ENCODE peak calls at places on chromosomes 5 and 9, in five cellular contexts. One of them, this sample, is unnamed.

GRCh38 chr5:67549947-67550346 is 353.3 kb upstream of the CD180 start:
- DNase-seq in GM12878: no peak
- DNase-seq in H1: no peak
- DNase-seq in HCT116: no peak
- DNase-seq in HepG2: no peak
- DNase-seq in this sample: no peak

GRCh38 chr5:142872795-142873194 is 102.6 kb downstream of the ARHGAP26 start:
- DNase-seq in HCT116: peak; percentile 42
- DNase-seq in GM12878: no peak
- DNase-seq in HepG2: no peak
- DNase-seq in H1: no peak
- DNase-seq in this sample: no peak

GRCh38 chr5:103151156-103151555 is 31.1 kb downstream of the PPIP5K2 start:
- DNase-seq in HepG2: no peak
- DNase-seq in H1: no peak
- DNase-seq in HCT116: no peak
- DNase-seq in GM12878: no peak
- DNase-seq in this sample: no peak

GRCh38 chr9:3528466-3528865 is 2.7 kb upstream of the RFX3 start:
- DNase-seq in GM12878: peak; percentile 67
- DNase-seq in HCT116: no peak
- DNase-seq in HepG2: no peak
- DNase-seq in H1: no peak
- DNase-seq in this sample: peak; percentile 78

GRCh38 chr9:16515207-16515606 is 355.3 kb downstream of the BNC2 start:
- DNase-seq in GM12878: no peak
- DNase-seq in HCT116: no peak
- DNase-seq in HepG2: no peak
- DNase-seq in H1: no peak
- DNase-seq in this sample: no peak

GRCh38 chr9:78692871-78693270 is 395.9 kb downstream of the PSAT1 start:
- DNase-seq in H1: no peak
- DNase-seq in GM12878: no peak
- DNase-seq in HCT116: no peak
- DNase-seq in HepG2: no peak
- DNase-seq in this sample: no peak

GRCh38 chr9:115207003-115207837 is 89.3 kb upstream of the TNC start:
- DNase-seq in HepG2: no peak
- DNase-seq in HCT116: no peak
- DNase-seq in GM12878: peak; percentile 72
- DNase-seq in H1: no peak
- DNase-seq in this sample: no peak

GRCh38 chr5:1663186-1663585 is 136.5 kb downstream of the MRPL36 start:
- DNase-seq in HepG2: no peak
- DNase-seq in H1: no peak
- DNase-seq in GM12878: no peak
- DNase-seq in HCT116: no peak
- DNase-seq in this sample: no peak

GRCh38 chr9:125646222-125647100 is 60.5 kb downstream of the MAPKAP1 start:
- DNase-seq in GM12878: no peak
- DNase-seq in HepG2: no peak
- DNase-seq in H1: no peak
- DNase-seq in HCT116: no peak
- DNase-seq in this sample: no peak

GRCh38 chr5:42811591-42812392 is at the start of gene SELENOP:
- DNase-seq in H1: peak; percentile 9
- DNase-seq in GM12878: peak; percentile 8
- DNase-seq in HCT116: peak; percentile 24
- DNase-seq in HepG2: peak; percentile 99
- DNase-seq in this sample: no peak

GRCh38 chr5:73826761-73827450 is 200.9 kb downstream of the ARHGEF28 start:
- DNase-seq in HCT116: no peak
- DNase-seq in H1: no peak
- DNase-seq in GM12878: no peak
- DNase-seq in HepG2: no peak
- DNase-seq in this sample: no peak

GRCh38 chr5:142215915-142216681 is 107.5 kb downstream of the NDFIP1 start:
- DNase-seq in H1: no peak
- DNase-seq in GM12878: no peak
- DNase-seq in HepG2: peak; percentile 54
- DNase-seq in HCT116: peak; percentile 66
- DNase-seq in this sample: no peak

GRCh38 chr9:120038342-120038741 is 541.6 kb downstream of the CDK5RAP2 start:
- DNase-seq in HCT116: no peak
- DNase-seq in GM12878: no peak
- DNase-seq in HepG2: no peak
- DNase-seq in H1: no peak
- DNase-seq in this sample: no peak

DNA sequence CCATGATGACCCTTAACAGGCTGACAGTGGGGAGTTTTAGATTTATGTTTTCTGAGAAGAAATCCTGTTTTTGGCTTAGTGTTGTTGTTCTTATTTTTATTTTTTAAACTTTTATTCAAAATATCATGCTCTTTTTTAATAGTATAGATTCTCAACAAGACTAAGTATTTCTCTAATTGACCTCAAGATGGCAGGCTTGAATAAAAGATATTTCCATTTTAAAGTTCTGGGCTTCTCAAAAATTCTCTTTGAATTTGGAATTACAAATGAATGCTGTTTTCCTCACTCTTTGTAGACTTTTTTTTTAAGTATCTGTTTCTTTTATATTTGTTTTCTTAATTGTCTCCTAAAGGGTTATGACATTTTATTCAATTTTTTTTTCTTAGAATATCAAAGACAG is 50.0 kb upstream of the SH3GL2 start:
- DNase-seq in HepG2: no peak
- DNase-seq in GM12878: no peak
- DNase-seq in HCT116: no peak
- DNase-seq in H1: no peak
- DNase-seq in this sample: no peak
- TF ChIP-seq CTCF in HepG2: no peak
- TF ChIP-seq CTCF in GM12878: no peak
- TF ChIP-seq CTCF in HCT116: no peak
- TF ChIP-seq CTCF in H1: no peak
- TF ChIP-seq CTCF in this sample: no peak

DNA sequence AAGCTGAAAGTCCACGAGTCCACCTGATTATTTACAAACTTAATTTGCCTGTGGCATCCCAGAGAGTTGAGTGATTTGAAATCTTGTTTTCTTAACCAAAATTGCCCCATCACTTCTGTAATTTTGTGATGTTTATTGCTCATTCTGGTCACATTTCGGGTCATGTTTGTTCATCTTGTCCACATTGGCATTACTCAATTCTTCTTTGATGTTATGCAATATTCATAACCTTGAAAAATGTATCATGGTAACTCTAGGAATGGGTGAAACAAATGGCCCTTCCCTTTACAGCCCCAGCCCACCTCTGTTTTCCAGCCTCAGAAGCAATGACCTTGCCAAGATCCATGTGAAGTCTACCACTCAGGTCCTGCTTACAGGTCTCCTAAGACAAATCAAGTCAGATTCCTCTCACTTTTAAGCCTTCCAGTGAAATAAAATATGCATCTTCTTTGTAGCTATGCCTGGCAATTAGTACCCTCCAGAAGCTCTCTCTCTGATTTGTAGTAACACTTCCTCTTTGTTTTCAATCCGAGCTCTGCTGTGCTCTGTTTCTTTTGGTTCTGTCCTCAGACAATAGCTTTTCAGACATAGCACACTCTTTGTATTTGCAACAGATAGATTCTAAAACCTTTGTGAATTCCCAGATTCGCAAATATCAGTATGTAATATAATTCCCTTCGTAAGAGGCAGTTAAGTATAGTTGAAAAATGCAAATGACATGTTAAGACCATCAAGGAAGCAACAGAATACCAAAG is 330.3 kb upstream of the IRX1 start:
- DNase-seq in GM12878: no peak
- DNase-seq in H1: no peak
- DNase-seq in HCT116: no peak
- DNase-seq in HepG2: no peak
- DNase-seq in this sample: no peak
- TF ChIP-seq SRF in GM12878: no peak
- TF ChIP-seq SRF in H1: no peak
- TF ChIP-seq SRF in HCT116: no peak
- TF ChIP-seq SRF in HepG2: no peak
- TF ChIP-seq SRF in this sample: no peak

DNA sequence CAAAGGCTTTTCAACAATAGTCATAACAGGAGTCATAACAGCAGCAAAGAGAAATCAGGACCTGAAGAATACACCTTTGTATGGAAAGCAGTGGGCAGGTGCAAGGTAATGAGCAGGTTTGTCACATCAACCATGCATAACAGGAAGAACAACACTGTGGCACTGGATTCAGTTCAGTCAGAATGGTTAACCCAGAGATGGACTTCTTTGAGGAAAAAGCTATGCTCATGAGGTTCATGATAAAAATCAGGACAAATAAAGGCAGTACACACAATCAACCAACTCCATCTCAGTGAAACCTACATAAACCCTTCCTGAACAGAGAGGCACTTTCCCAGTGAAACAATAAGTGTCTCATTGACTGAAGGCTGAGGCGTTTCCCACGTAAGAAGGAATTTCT is 27.0 kb downstream of the ABITRAM start:
- DNase-seq in GM12878: no peak
- DNase-seq in H1: no peak
- DNase-seq in HCT116: no peak
- DNase-seq in HepG2: no peak
- DNase-seq in this sample: no peak
- TF ChIP-seq CTCF in GM12878: no peak
- TF ChIP-seq CTCF in H1: no peak
- TF ChIP-seq CTCF in HCT116: no peak
- TF ChIP-seq CTCF in HepG2: no peak
- TF ChIP-seq CTCF in this sample: no peak

GRCh38 chr9:105416840-105417239 is 31.0 kb upstream of the FSD1L start:
- DNase-seq in GM12878: no peak
- DNase-seq in HCT116: no peak
- DNase-seq in H1: no peak
- DNase-seq in HepG2: no peak
- DNase-seq in this sample: no peak

GRCh38 chr9:105418588-105419108 is 29.2 kb upstream of the FSD1L start:
- DNase-seq in HCT116: no peak
- DNase-seq in GM12878: no peak
- DNase-seq in H1: no peak
- DNase-seq in HepG2: peak; percentile 98
- DNase-seq in this sample: no peak

GRCh38 chr9:105415344-105415980 is 32.4 kb upstream of the FSD1L start:
- DNase-seq in GM12878: no peak
- DNase-seq in HCT116: peak; percentile 50
- DNase-seq in HepG2: peak; percentile 62
- DNase-seq in H1: no peak
- DNase-seq in this sample: peak; percentile 61

GRCh38 chr9:105413486-105414068 is 34.3 kb upstream of the FSD1L start:
- DNase-seq in H1: no peak
- DNase-seq in GM12878: no peak
- DNase-seq in HCT116: peak; percentile 33
- DNase-seq in HepG2: peak; percentile 47
- DNase-seq in this sample: peak; percentile 10
- TF ChIP-seq SRF in H1: no peak
- TF ChIP-seq SRF in GM12878: no peak
- TF ChIP-seq SRF in HCT116: no peak
- TF ChIP-seq SRF in HepG2: no peak
- TF ChIP-seq SRF in this sample: no peak

DNA sequence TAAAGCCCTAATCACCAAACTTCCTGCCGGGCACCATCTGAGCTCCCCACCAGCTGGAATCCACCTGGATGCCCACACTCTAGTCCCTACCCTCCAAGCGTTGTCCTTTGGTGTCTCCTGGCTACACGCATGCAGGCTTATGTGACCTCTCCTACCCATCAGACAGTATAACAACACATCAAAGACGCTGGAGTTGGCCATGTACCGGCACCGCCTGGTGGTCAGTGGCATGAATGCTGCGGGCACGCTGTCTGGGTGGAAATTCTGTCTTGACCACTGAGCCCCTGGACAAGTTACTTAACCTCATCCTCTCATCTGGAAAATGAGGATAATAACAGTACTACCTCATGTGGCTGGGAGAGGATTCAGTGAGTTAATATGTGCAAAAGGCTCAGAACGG is 23.4 kb upstream of the CORO2A start:
- DNase-seq in HCT116: no peak
- DNase-seq in H1: no peak
- DNase-seq in GM12878: no peak
- DNase-seq in HepG2: no peak
- DNase-seq in this sample: no peak
- TF ChIP-seq CTCF in HCT116: peak; percentile 33
- TF ChIP-seq CTCF in H1: peak; percentile 94
- TF ChIP-seq CTCF in GM12878: peak; percentile 37
- TF ChIP-seq CTCF in HepG2: peak; percentile 65
- TF ChIP-seq CTCF in this sample: peak; percentile 23

This sample was measured in K562.